ENCODE peak calls at places on chromosomes 4 and X, in four cellular contexts. One of them, this sample, is unnamed.

GRCh38 chr4:139655116-139655515 is 10.5 kb upstream of the MGST2 start:
- DNase-seq in ovary: no peak
- DNase-seq in tibial nerve: no peak
- DNase-seq in thyroid gland: no peak
- DNase-seq in this sample: no peak

GRCh38 chr4:83036991-83037390 is 2.0 kb downstream of the COPS4 start:
- DNase-seq in ovary: no peak
- DNase-seq in tibial nerve: no peak
- DNase-seq in thyroid gland: peak; percentile 60
- DNase-seq in this sample: no peak

GRCh38 chrX:9884031-9884779 is 83.0 kb upstream of the CLDN34 start:
- DNase-seq in ovary: peak; percentile 79
- DNase-seq in tibial nerve: no peak
- DNase-seq in thyroid gland: peak; percentile 17
- DNase-seq in this sample: no peak

GRCh38 chr4:92172203-92172602 is 131.6 kb upstream of the GRID2 start:
- DNase-seq in ovary: no peak
- DNase-seq in tibial nerve: no peak
- DNase-seq in thyroid gland: no peak
- DNase-seq in this sample: no peak

GRCh38 chr4:112857461-112857860 is 192.0 kb upstream of the ANK2 start:
- DNase-seq in ovary: no peak
- DNase-seq in tibial nerve: no peak
- DNase-seq in thyroid gland: no peak
- DNase-seq in this sample: peak; percentile 77

GRCh38 chr4:59217910-59218631 is 1982.1 kb upstream of the ADGRL3 start:
- DNase-seq in ovary: no peak
- DNase-seq in tibial nerve: no peak
- DNase-seq in thyroid gland: no peak
- DNase-seq in this sample: no peak

GRCh38 chr4:142845293-142846070 is 619 bp downstream of the INPP4B start:
- DNase-seq in ovary: peak; percentile 61
- DNase-seq in tibial nerve: no peak
- DNase-seq in thyroid gland: peak; percentile 10
- DNase-seq in this sample: no peak

GRCh38 chrX:7147431-7147977 is at the start of gene STS:
- DNase-seq in ovary: peak; percentile 81
- DNase-seq in tibial nerve: peak; percentile 14
- DNase-seq in thyroid gland: peak; percentile 28
- DNase-seq in this sample: no peak

GRCh38 chr4:622071-622995 is 3.0 kb upstream of the PDE6B start:
- DNase-seq in ovary: peak; percentile 13
- DNase-seq in tibial nerve: no peak
- DNase-seq in thyroid gland: no peak
- DNase-seq in this sample: no peak

GRCh38 chrX:78029663-78030062 is 60.2 kb upstream of the PGAM4 start:
- DNase-seq in ovary: no peak
- DNase-seq in tibial nerve: no peak
- DNase-seq in thyroid gland: no peak
- DNase-seq in this sample: no peak

GRCh38 chrX:51047950-51048349 is 137.4 kb downstream of the BMP15 start:
- DNase-seq in ovary: no peak
- DNase-seq in tibial nerve: no peak
- DNase-seq in thyroid gland: no peak
- DNase-seq in this sample: no peak

GRCh38 chr4:924107-925096 is 7.7 kb downstream of the GAK start:
- DNase-seq in ovary: peak; percentile 17
- DNase-seq in tibial nerve: no peak
- DNase-seq in thyroid gland: no peak
- DNase-seq in this sample: no peak

GRCh38 chrX:33465137-33465536 is 253.8 kb upstream of the DMD start:
- DNase-seq in ovary: no peak
- DNase-seq in tibial nerve: no peak
- DNase-seq in thyroid gland: no peak
- DNase-seq in this sample: no peak

GRCh38 chr4:132797856-132798255 is 351.2 kb upstream of the PCDH10 start:
- DNase-seq in ovary: no peak
- DNase-seq in tibial nerve: no peak
- DNase-seq in thyroid gland: no peak
- DNase-seq in this sample: no peak

GRCh38 chr4:151541438-151542071 is 132.6 kb downstream of the FHIP1A start:
- DNase-seq in ovary: no peak
- DNase-seq in tibial nerve: no peak
- DNase-seq in thyroid gland: peak; percentile 32
- DNase-seq in this sample: peak; percentile 61

GRCh38 chr4:25943312-25943711 is 29.3 kb downstream of the SMIM20 start:
- DNase-seq in ovary: no peak
- DNase-seq in tibial nerve: no peak
- DNase-seq in thyroid gland: no peak
- DNase-seq in this sample: peak; percentile 19

GRCh38 chrX:65463550-65463949 is 71.0 kb downstream of the LAS1L start:
- DNase-seq in ovary: no peak
- DNase-seq in tibial nerve: no peak
- DNase-seq in thyroid gland: no peak
- DNase-seq in this sample: no peak

GRCh38 chr4:25817059-25817681 is 45.6 kb downstream of the SEL1L3 start:
- DNase-seq in ovary: no peak
- DNase-seq in tibial nerve: no peak
- DNase-seq in thyroid gland: no peak
- DNase-seq in this sample: peak; percentile 64

GRCh38 chrX:32597777-32598176 is 613.6 kb downstream of the DMD start:
- DNase-seq in ovary: no peak
- DNase-seq in tibial nerve: no peak
- DNase-seq in thyroid gland: peak; percentile 11
- DNase-seq in this sample: no peak

GRCh38 chr4:1192091-1192492 is 19.7 kb upstream of the SPON2 start:
- DNase-seq in ovary: peak; percentile 91
- DNase-seq in tibial nerve: peak; percentile 81
- DNase-seq in thyroid gland: peak; percentile 89
- DNase-seq in this sample: peak; percentile 82

GRCh38 chr4:168881754-168882153 is 128.3 kb downstream of the CBR4 start:
- DNase-seq in ovary: no peak
- DNase-seq in tibial nerve: no peak
- DNase-seq in thyroid gland: peak; percentile 61
- DNase-seq in this sample: no peak

GRCh38 chrX:107672955-107673378 is 44.7 kb downstream of the PRPS1 start:
- DNase-seq in ovary: peak; percentile 85
- DNase-seq in tibial nerve: peak; percentile 67
- DNase-seq in thyroid gland: peak; percentile 75
- DNase-seq in this sample: no peak

GRCh38 chr4:128461300-128462103 is 173.9 kb upstream of the PGRMC2 start:
- DNase-seq in ovary: peak; percentile 38
- DNase-seq in tibial nerve: no peak
- DNase-seq in thyroid gland: peak; percentile 18
- DNase-seq in this sample: peak; percentile 71

DNA sequence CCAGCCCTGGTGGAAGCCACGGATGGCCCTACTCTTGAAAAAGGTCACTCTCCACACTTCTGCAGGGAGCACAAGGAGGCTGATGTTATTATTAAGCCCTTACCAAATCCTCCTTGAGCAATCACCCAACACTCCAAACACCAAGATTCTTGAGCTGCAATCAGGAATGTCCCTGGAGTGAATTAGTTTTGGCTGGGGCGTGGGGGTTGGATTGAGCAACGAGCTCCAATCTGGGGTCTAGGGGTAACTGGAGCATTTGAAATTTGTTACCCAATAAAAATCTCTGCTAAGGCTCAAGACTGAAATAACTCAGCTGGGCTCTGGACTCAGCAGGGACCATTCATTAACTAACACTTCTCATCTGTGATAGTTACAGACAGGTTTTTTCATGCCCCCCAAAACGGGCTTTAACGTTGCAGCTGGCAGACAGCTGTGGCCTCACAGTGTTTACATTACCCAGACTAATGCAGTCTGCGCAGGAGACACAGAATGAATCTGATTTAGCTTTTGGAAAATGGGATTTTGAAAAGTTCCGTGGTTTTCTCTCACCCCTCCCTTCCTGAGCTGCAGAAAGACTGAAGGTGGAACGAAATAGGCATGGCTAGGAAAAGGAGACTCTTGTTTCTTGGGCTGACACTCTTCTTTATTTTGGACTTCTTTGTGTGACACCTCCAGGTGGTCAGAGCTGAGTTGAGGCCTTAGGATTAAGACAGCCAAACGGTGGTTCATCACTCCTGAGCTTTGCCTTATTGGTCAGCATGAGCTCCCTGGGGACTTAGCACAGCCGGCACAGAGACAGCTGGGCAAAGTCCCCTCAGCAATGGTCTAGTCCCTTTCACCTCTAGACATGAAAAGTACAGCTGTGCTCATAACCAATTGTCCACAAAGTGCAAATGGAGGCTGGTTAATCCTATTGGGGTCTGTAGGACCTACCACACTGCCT is 26.6 kb downstream of the PLAC1 start:
- DNase-seq in ovary: peak; percentile 59
- DNase-seq in tibial nerve: no peak
- DNase-seq in thyroid gland: peak; percentile 21
- DNase-seq in this sample: peak; percentile 37
- TF ChIP-seq CTCF in ovary: no peak
- TF ChIP-seq CTCF in tibial nerve: no peak
- TF ChIP-seq CTCF in thyroid gland: no peak
- TF ChIP-seq CTCF in this sample: no peak

GRCh38 chr4:146368209-146368608 is 153.5 kb downstream of the SLC10A7 start:
- DNase-seq in ovary: no peak
- DNase-seq in tibial nerve: no peak
- DNase-seq in thyroid gland: no peak
- DNase-seq in this sample: no peak
- H3K4me3 ChIP-seq in ovary: no peak overlapping the region
- H3K4me3 ChIP-seq in tibial nerve: no peak overlapping the region
- H3K4me3 ChIP-seq in thyroid gland: no peak overlapping the region
- H3K4me3 ChIP-seq in this sample: no peak overlapping the region

GRCh38 chrX:44202596-44202995 is 140.9 kb downstream of the EFHC2 start:
- DNase-seq in ovary: no peak
- DNase-seq in tibial nerve: no peak
- DNase-seq in thyroid gland: no peak
- DNase-seq in this sample: no peak

GRCh38 chrX:44203791-44204190 is 139.7 kb downstream of the EFHC2 start:
- DNase-seq in ovary: no peak
- DNase-seq in tibial nerve: no peak
- DNase-seq in thyroid gland: no peak
- DNase-seq in this sample: no peak
- TF ChIP-seq CTCF in ovary: no peak
- TF ChIP-seq CTCF in tibial nerve: no peak
- TF ChIP-seq CTCF in thyroid gland: no peak
- TF ChIP-seq CTCF in this sample: no peak

GRCh38 chr4:96312049-96312685 is 472.3 kb downstream of the PDHA2 start:
- DNase-seq in ovary: no peak
- DNase-seq in tibial nerve: no peak
- DNase-seq in thyroid gland: no peak
- DNase-seq in this sample: no peak
- H3K4me3 ChIP-seq in ovary: no peak overlapping the region
- H3K4me3 ChIP-seq in tibial nerve: no peak overlapping the region
- H3K4me3 ChIP-seq in thyroid gland: no peak overlapping the region
- H3K4me3 ChIP-seq in this sample: no peak overlapping the region

GRCh38 chrX:132948648-132949260 is 9.7 kb downstream of the HS6ST2 start:
- DNase-seq in ovary: no peak
- DNase-seq in tibial nerve: no peak
- DNase-seq in thyroid gland: no peak
- DNase-seq in this sample: no peak
- TF ChIP-seq CTCF in ovary: no peak
- TF ChIP-seq CTCF in tibial nerve: no peak
- TF ChIP-seq CTCF in thyroid gland: no peak
- TF ChIP-seq CTCF in this sample: no peak